ENCODE peak calls at places on chromosomes 12 and 14, in ten cellular contexts. U is PC-3, H is A673, E is fibroblast of lung, L is A549, A is astrocyte, I is sigmoid colon, V is suprapubic skin, B is BE2C, D is pancreas. J is an unnamed sample.

GRCh38 chr12:114504311-114504710 is 98.4 kb upstream of the TBX5 start:
- DNase-seq in U (no peak), B (no peak), L (no peak), A (no peak), I (no peak), E (peak; percentile 15), D (no peak), H (no peak), V (no peak), J (no peak)

GRCh38 chr12:26126340-26127284 is 1.8 kb upstream of the BHLHE41 start:
- DNase-seq in B (peak; percentile 88), D (peak; percentile 93), I (peak; percentile 96), E (peak; percentile 76), L (peak; percentile 78), V (peak; percentile 92), U (peak; percentile 94), H (peak; percentile 83), A (peak; percentile 77), J (no peak)

GRCh38 chr12:51323317-51323960 is 535 bp downstream of the BIN2 start:
- DNase-seq in A (no peak), L (no peak), V (no peak), B (no peak), I (no peak), H (no peak), U (no peak), D (no peak), E (no peak), J (peak; percentile 68)

GRCh38 chr12:50750366-50750765 is 13.5 kb upstream of the ATF1 start:
- DNase-seq in B (no peak), V (no peak), A (no peak), U (no peak), D (no peak), E (no peak), H (no peak), I (no peak), L (no peak), J (no peak)

GRCh38 chr12:30905483-30906009 is 21.0 kb upstream of the TSPAN11 start:
- DNase-seq in B (no peak), V (no peak), I (no peak), D (no peak), E (no peak), A (peak; percentile 7), L (no peak), U (no peak), H (no peak), J (no peak)

GRCh38 chr14:33938131-33938949 is 12.5 kb downstream of the EGLN3 start:
- DNase-seq in U (peak; percentile 80), V (no peak), L (peak; percentile 42), H (no peak), D (peak; percentile 93), E (no peak), I (peak; percentile 87), B (peak; percentile 90), A (no peak), J (no peak)

GRCh38 chr14:36784541-36784940 is 122.9 kb downstream of the PAX9 start:
- DNase-seq in V (no peak), D (no peak), B (no peak), E (no peak), I (no peak), U (peak; percentile 54), A (no peak), L (no peak), H (no peak), J (no peak)

GRCh38 chr14:88379706-88380343 is 5.6 kb upstream of the SPATA7 start:
- DNase-seq in A (no peak), V (no peak), H (no peak), B (no peak), U (no peak), I (no peak), E (no peak), D (no peak), L (no peak), J (no peak)

GRCh38 chr12:71610036-71610795 is 53.4 kb downstream of the ZFC3H1 start:
- DNase-seq in I (no peak), A (no peak), D (no peak), L (no peak), V (no peak), H (no peak), B (no peak), E (no peak), U (no peak), J (no peak)

GRCh38 chr12:99053599-99054362 is 408.7 kb downstream of the APAF1 start:
- DNase-seq in V (no peak), U (no peak), D (no peak), H (no peak), B (no peak), I (no peak), A (peak; percentile 49), E (peak; percentile 4), L (no peak), J (no peak)

GRCh38 chr14:38065101-38065762 is 142.5 kb upstream of the SSTR1 start:
- DNase-seq in D (no peak), E (no peak), V (no peak), U (no peak), H (no peak), I (no peak), B (no peak), L (no peak), A (no peak), J (peak; percentile 58)

GRCh38 chr14:35336171-35337073 is 44.2 kb downstream of the PSMA6 start:
- DNase-seq in B (no peak), I (peak; percentile 98), H (no peak), U (peak; percentile 53), V (peak; percentile 92), A (peak; percentile 34), E (peak; percentile 100), L (peak; percentile 89), D (peak; percentile 87), J (no peak)
- H3K4me3 ChIP-seq in B (no peak overlapping the region), I (no peak overlapping the region), H (no peak overlapping the region), U (no peak overlapping the region), V (no peak overlapping the region), A (no peak overlapping the region), E (no peak overlapping the region), L (peak overlapping the region; percentile 32), D (no peak overlapping the region), J (no peak overlapping the region)

GRCh38 chr12:614727-615060 is 48.6 kb downstream of the NINJ2 start:
- DNase-seq in I (no peak), H (no peak), U (no peak), V (no peak), E (no peak), B (no peak), L (no peak), A (no peak), D (no peak), J (no peak)
- H3K4me1 ChIP-seq in I (no peaks in the 10 kb centered on the region), H (no peaks in the 10 kb centered on the region), U (peaks cover 8% of the 10 kb centered on the region), V (peaks cover 35% of the 10 kb centered on the region), E (peaks cover 3% of the 10 kb centered on the region), B (peaks cover 5% of the 10 kb centered on the region), L (peaks cover 29% of the 10 kb centered on the region), A (peaks cover 7% of the 10 kb centered on the region), D (no peaks in the 10 kb centered on the region), J (peaks cover 21% of the 10 kb centered on the region)

GRCh38 chr12:32191445-32191844 is 84.8 kb downstream of the BICD1 start:
- DNase-seq in H (no peak), I (no peak), B (no peak), V (no peak), U (no peak), E (no peak), L (no peak), D (no peak), A (no peak), J (no peak)
- H3K4me3 ChIP-seq in H (no peak overlapping the region), I (no peak overlapping the region), B (no peak overlapping the region), V (no peak overlapping the region), U (no peak overlapping the region), E (no peak overlapping the region), L (no peak overlapping the region), D (no peak overlapping the region), A (no peak overlapping the region), J (no peak overlapping the region)

GRCh38 chr14:75459099-75459741 is 31.4 kb downstream of the JDP2 start:
- DNase-seq in I (peak; percentile 70), H (no peak), D (peak; percentile 92), L (no peak), B (no peak), V (no peak), U (no peak), E (no peak), A (no peak), J (no peak)
- H3K4me1 ChIP-seq in I (no peaks in the 10 kb centered on the region), H (no peaks in the 10 kb centered on the region), D (peaks cover 34% of the 10 kb centered on the region), L (peaks cover 27% of the 10 kb centered on the region), B (no peaks in the 10 kb centered on the region), V (peaks cover 43% of the 10 kb centered on the region), U (no peaks in the 10 kb centered on the region), E (peaks cover 12% of the 10 kb centered on the region), A (peaks cover 3% of the 10 kb centered on the region), J (no peaks in the 10 kb centered on the region)

GRCh38 chr12:119005832-119006360 is 24.6 kb downstream of the SRRM4 start:
- DNase-seq in V (no peak), U (no peak), E (no peak), H (no peak), L (no peak), B (no peak), D (no peak), I (no peak), A (no peak), J (no peak)
- H3K4me3 ChIP-seq in V (no peak overlapping the region), U (no peak overlapping the region), E (no peak overlapping the region), H (no peak overlapping the region), L (no peak overlapping the region), B (no peak overlapping the region), D (no peak overlapping the region), I (no peak overlapping the region), A (no peak overlapping the region), J (no peak overlapping the region)

DNA sequence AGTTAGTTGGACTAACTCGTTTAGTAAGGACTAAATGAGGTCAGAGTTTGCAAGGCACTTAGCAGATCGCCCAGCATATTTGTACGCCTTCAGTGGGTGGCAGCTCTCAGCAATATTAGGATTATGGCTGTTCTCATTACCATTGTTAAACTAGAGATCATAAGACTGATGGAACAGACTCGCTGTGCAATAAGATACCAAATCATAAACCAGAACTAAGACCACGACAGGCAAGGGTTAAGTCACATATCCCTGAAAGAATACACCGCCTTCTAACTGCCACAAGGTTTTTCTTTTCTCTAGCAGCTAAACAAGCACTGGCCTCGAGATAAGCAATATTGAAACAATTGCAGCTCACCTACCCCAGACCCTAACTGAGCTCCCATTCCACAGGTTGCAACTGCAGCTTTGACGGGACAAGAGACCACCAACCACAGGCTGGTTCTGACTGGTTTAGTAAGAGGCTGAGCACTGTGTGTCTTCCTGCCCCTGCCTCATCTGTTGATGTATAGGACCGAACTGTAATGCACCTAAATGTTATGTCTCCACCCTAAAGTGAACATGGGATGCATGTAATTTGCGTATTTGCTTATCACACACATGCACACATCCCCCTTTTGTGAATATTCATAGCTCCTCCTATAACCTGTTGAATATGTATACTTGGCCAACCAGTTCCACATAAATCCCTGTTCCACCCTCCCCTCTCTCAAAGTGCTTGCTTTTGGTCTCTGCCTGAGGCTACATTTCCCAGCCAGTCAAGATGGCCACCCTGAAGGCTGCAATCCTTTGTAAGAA is 153.2 kb downstream of the CALM1 start:
- DNase-seq in E (no peak), A (no peak), I (no peak), V (no peak), L (no peak), H (no peak), B (no peak), U (no peak), D (no peak), J (no peak)
- H3K4me1 ChIP-seq in E (no peaks in the 10 kb centered on the region), A (peaks cover 10% of the 10 kb centered on the region), I (no peaks in the 10 kb centered on the region), V (peaks cover 27% of the 10 kb centered on the region), L (no peaks in the 10 kb centered on the region), H (peaks cover 11% of the 10 kb centered on the region), B (peaks cover 22% of the 10 kb centered on the region), U (no peaks in the 10 kb centered on the region), D (no peaks in the 10 kb centered on the region), J (no peaks in the 10 kb centered on the region)